ENCODE peak calls at places on chromosomes 2 and 18, in five cellular contexts. C, K, V, H and M are unnamed samples.

GRCh38 chr2:227545990-227546389 is 52.7 kb upstream of the SCYGR2 start:
- DNase-seq in V (no peak), K (no peak), H (no peak), C (no peak), M (no peak)

GRCh38 chr2:1266311-1266710 is 147.0 kb upstream of the TPO start:
- DNase-seq in V (no peak), H (no peak), K (no peak), C (no peak), M (no peak)

GRCh38 chr2:20424300-20425290 is 22.3 kb upstream of the RHOB start:
- DNase-seq in V (no peak), K (peak; percentile 67), C (peak; percentile 79), H (peak; percentile 46), M (peak; percentile 76)

GRCh38 chr2:52775674-52776073 is 991.9 kb upstream of the CHAC2 start:
- DNase-seq in K (no peak), C (no peak), V (no peak), H (no peak), M (no peak)

GRCh38 chr2:11580697-11581096 is 46.9 kb downstream of the GREB1 start:
- DNase-seq in H (no peak), C (no peak), V (no peak), K (no peak), M (no peak)

GRCh38 chr2:175837046-175837445 is 165.0 kb downstream of the LNPK start:
- DNase-seq in H (no peak), V (no peak), C (no peak), K (no peak), M (no peak)

GRCh38 chr18:27164905-27165304 is 20.2 kb downstream of the CHST9 start:
- DNase-seq in C (no peak), V (no peak), H (no peak), K (no peak), M (no peak)

GRCh38 chr2:231339318-231339717 is 56.2 kb upstream of the B3GNT7 start:
- DNase-seq in V (no peak), C (peak; percentile 45), K (no peak), H (no peak), M (no peak)

GRCh38 chr18:75845413-75845812 is 417.9 kb upstream of the SMIM21 start:
- DNase-seq in V (no peak), K (no peak), C (no peak), H (no peak), M (no peak)

DNA sequence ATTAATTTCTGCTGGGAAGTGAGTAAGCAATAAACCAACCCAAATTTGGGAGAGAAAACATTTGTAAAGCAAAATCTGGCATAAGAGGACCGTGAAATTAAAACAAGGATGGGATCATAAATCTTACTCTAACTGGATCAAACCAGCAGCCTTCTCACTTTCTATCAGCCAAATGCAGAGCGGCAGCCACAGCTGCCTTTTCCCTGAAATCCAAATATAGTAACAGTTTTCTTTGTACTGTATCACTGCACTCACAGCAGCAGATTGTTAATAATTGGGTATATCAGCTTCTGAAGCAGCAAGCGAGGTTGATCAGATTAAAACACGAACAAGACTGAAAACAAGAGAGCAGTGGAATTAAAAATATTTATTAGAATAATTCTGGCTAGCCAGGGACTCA is 245.2 kb upstream of the REG3G start:
- DNase-seq in H (no peak), V (no peak), K (no peak), C (no peak), M (no peak)
- TF ChIP-seq POLR2AphosphoS5 in H (no peak), V (no peak), K (no peak), C (no peak), M (no peak)

GRCh38 chr2:219908538-219908937 is 281.1 kb downstream of the SLC4A3 start:
- DNase-seq in H (no peak), K (no peak), V (no peak), C (no peak), M (no peak)
- TF ChIP-seq CTCF in H (no peak), K (no peak), V (no peak), C (no peak), M (no peak)

DNA sequence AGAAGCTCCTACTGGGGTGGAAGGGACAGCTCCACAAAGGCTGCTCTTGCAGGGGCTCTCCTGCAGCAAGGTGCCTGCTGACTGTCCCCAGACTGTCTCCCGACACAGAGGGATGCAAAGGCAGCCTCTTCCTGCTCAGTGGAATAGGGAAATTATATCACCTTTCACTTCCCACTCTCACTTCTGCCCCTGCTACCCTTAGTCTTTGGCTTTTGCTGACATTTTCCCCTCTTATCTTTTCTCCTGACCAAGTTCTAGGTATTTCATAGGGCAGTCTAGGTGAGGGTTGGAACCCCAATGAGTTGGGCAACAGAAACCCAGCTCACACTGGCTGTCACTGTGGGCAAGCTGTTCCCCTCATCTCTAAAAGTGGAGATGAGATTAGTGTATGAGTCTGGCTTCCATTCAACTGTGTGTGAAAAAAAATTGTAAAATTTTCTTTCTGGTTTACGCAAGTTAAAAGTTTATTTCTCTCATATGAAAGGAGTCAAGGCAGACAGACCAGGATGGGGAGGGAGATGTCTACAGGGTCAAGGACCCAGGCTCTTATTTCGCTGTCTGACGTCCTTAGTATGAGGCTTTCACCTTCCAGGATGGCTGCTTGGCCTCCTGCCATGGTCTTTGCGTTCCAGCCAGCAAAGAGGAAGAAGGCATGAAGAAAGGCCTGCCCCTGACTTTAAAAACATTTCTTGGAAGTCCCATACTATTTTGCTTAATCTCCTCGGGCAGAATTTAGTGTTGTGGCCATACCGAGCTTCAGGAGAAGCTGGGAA is 7.5 kb upstream of the MOCOS start:
- DNase-seq in C (peak; percentile 72), H (peak; percentile 82), K (peak; percentile 68), V (peak; percentile 74), M (peak; percentile 90)
- TF ChIP-seq POLR2AphosphoS5 in C (no peak), H (no peak), K (no peak), V (no peak), M (peak; percentile 28)

GRCh38 chr18:61579581-61579980 is 246.4 kb downstream of the CDH20 start:
- DNase-seq in C (no peak), K (no peak), H (no peak), V (no peak), M (no peak)

GRCh38 chr18:61583548-61583947 is 250.3 kb downstream of the CDH20 start:
- DNase-seq in K (no peak), V (no peak), C (no peak), H (no peak), M (no peak)

GRCh38 chr18:61581578-61582204 is 248.5 kb downstream of the CDH20 start:
- DNase-seq in K (peak; percentile 79), C (peak; percentile 75), V (peak; percentile 82), H (peak; percentile 86), M (peak; percentile 80)

GRCh38 chr18:61580061-61580460 is 246.8 kb downstream of the CDH20 start:
- DNase-seq in V (no peak), C (no peak), H (no peak), K (no peak), M (no peak)

GRCh38 chr18:61582205-61582710 is 249.0 kb downstream of the CDH20 start:
- DNase-seq in V (no peak), H (no peak), C (no peak), K (no peak), M (no peak)
- TF ChIP-seq CTCF in V (no peak), H (no peak), C (no peak), K (peak; percentile 0), M (no peak)

GRCh38 chr2:159615187-159615935 is 987 bp downstream of the BAZ2B start:
- DNase-seq in C (peak; percentile 92), V (peak; percentile 89), K (peak; percentile 90), H (peak; percentile 83), M (peak; percentile 97)

GRCh38 chr2:159617651-159618050 is 1.3 kb upstream of the BAZ2B start:
- DNase-seq in C (peak; percentile 43), V (no peak), H (no peak), K (no peak), M (no peak)

GRCh38 chr2:159617080-159617479 is 732 bp upstream of the BAZ2B start:
- DNase-seq in K (no peak), C (no peak), H (no peak), V (no peak), M (no peak)

GRCh38 chr2:159614534-159615186 is 1.7 kb downstream of the BAZ2B start:
- DNase-seq in H (no peak), K (no peak), C (no peak), V (no peak), M (no peak)

GRCh38 chr2:159615936-159616733 is at the start of gene BAZ2B:
- DNase-seq in K (peak; percentile 64), H (peak; percentile 63), C (peak; percentile 51), V (no peak), M (peak; percentile 81)
- TF ChIP-seq POLR2AphosphoS5 in K (peak; percentile 79), H (peak; percentile 81), C (no peak), V (peak; percentile 57), M (peak; percentile 80)

GRCh38 chr2:106098664-106099063 is 95.4 kb downstream of the UXS1 start:
- DNase-seq in V (no peak), H (no peak), K (no peak), C (no peak), M (no peak)

GRCh38 chr2:106096446-106097369 is 97.4 kb downstream of the UXS1 start:
- DNase-seq in K (no peak), C (no peak), V (no peak), H (no peak), M (no peak)

GRCh38 chr2:106097370-106098000 is 96.6 kb downstream of the UXS1 start:
- DNase-seq in H (no peak), C (no peak), K (no peak), V (no peak), M (no peak)

GRCh38 chr2:106099691-106100090 is 94.4 kb downstream of the UXS1 start:
- DNase-seq in K (no peak), H (no peak), C (no peak), V (no peak), M (no peak)

DNA sequence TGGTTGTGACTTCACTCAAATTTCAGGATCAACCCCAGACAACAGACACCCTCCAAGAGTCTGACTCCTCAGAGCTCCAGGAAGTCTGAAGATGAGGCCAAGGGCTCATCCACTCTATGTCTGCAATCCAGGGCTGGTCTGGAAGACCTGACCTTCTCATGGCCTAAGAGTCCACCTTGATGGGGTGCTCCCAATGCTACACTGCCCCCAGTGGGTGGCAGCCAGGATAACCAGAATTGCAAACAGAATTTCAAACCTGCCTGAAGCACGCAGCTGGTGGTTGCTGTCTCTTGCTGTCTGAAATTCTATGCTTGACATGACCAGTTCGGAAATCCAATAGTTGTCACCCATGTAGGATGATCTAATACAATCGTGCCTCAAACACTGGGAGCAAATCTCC is 96.0 kb downstream of the UXS1 start:
- DNase-seq in V (no peak), K (no peak), H (no peak), C (no peak), M (no peak)
- TF ChIP-seq CTCF in V (no peak), K (no peak), H (no peak), C (no peak), M (peak; percentile 20)

DNA sequence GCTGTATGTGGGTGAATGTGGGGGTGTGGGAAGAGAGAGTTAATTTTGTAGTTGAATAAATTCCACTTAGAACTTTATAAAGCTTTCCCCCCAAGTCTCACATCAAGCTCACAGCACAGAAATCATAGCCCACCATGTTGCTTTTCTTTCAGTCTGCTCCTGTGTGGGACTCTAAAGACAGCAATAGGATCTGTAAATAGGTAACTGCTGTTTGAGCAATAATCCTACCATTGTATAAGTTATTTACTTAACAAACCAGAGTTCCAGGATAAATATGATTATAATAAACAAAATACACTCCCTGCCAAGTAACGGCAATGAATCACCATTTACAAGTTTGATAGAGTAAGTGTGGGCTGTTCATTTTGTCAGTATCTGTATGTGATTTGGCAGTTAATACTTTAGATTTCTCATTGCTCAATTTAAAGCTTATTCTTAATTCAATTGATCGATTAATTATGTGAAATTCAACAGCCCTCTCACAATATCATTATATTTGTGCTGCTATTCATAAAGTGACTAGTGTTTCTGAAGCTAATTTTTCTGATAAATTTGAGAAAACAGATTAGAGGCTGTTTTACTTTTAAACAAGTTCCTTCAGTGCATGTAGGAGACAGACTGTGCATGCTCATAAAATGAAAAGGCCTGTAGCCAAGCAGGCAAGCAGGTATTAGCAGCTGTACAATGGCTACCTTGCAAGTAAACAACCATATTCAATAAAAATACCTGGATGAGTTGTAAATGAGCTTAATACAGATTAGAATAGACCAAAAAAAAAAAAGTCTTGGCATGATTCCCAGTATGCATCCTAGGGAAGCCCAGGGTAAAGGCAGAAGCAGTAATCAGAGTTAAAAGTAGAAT is 142.7 kb downstream of the PDE11A start:
- DNase-seq in K (no peak), H (no peak), V (no peak), C (no peak), M (no peak)
- TF ChIP-seq POLR2AphosphoS5 in K (no peak), H (no peak), V (no peak), C (no peak), M (no peak)